ENCODE peak calls at places on chromosome 18, in six cellular contexts. L is H9, E is heart right ventricle, N is aorta, A is right cardiac atrium, Y is small intestine. W is an unnamed sample.
A peak's percentile ranks its signal among the peaks of the same experiment; 100 is the strongest.

GRCh38 chr18:45467307-45467706 is 148.0 kb upstream of the SLC14A2 start:
- DNase-seq in L (no peak), E (no peak), Y (no peak), A (no peak), N (no peak), W (no peak)

GRCh38 chr18:34771958-34772357 is 61.9 kb downstream of the DTNA start:
- DNase-seq in L (no peak), A (no peak), E (no peak), Y (no peak), N (no peak), W (no peak)

GRCh38 chr18:43919565-43919964 is 642.3 kb upstream of the SYT4 start:
- DNase-seq in N (no peak), Y (no peak), E (no peak), A (no peak), L (no peak), W (no peak)

GRCh38 chr18:37389684-37390368 is 175.8 kb downstream of the CELF4 start:
- DNase-seq in N (no peak), A (no peak), Y (no peak), E (no peak), L (no peak), W (no peak)

GRCh38 chr18:51235011-51235789 is 37.7 kb upstream of the MEX3C start:
- DNase-seq in N (no peak), L (no peak), Y (no peak), A (no peak), E (no peak), W (no peak)

GRCh38 chr18:49020621-49021021 is 69.9 kb upstream of the SMAD7 start:
- DNase-seq in N (no peak), L (peak; percentile 25), Y (no peak), E (no peak), A (no peak), W (no peak)

GRCh38 chr18:34370704-34371405 is 146.1 kb upstream of the NOL4 start:
- DNase-seq in Y (no peak), A (no peak), L (no peak), N (no peak), E (no peak), W (no peak)

GRCh38 chr18:37391698-37392548 is 173.7 kb downstream of the CELF4 start:
- DNase-seq in L (no peak), Y (no peak), E (no peak), N (no peak), A (no peak), W (no peak)

GRCh38 chr18:31661965-31662364 is 22.4 kb downstream of the B4GALT6 start:
- DNase-seq in E (no peak), L (no peak), N (no peak), Y (no peak), A (no peak), W (no peak)

GRCh38 chr18:74163019-74163656 is 14.8 kb downstream of the TIMM21 start:
- DNase-seq in N (no peak), E (no peak), L (no peak), Y (no peak), A (no peak), W (no peak)

GRCh38 chr18:49177812-49178211 is 227.0 kb upstream of the SMAD7 start:
- DNase-seq in A (no peak), E (no peak), Y (no peak), N (no peak), L (no peak), W (no peak)

GRCh38 chr18:598053-598665 is 1.4 kb downstream of the CLUL1 start:
- DNase-seq in L (no peak), Y (no peak), A (no peak), E (no peak), N (no peak), W (no peak)

GRCh38 chr18:57965246-57965645 is 78.8 kb upstream of the NEDD4L start:
- DNase-seq in A (no peak), E (no peak), Y (no peak), N (no peak), L (no peak), W (no peak)

DNA sequence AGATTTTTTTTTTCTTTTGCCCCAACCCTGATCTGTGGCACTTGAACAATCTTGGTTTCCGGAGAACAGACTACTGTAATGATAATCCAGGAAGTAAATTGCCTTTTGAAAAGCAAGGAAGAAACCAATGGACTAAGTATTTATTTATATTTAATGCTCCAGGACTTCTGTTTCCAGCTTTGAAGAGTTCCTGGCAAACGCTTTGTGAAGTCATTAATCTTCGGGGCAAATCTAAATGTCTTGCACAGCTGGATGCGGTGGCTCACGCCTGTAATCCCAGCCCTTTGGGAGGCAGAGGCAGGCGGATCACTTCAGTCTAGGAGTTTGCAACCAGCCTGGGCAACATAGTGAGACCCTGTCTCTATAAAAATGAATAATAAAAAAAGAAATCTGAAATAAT is 135.1 kb upstream of the GATA6 start:
- DNase-seq in A (no peak), E (no peak), Y (no peak), N (no peak), L (no peak), W (no peak)
- H3K27ac ChIP-seq in A (no peak overlapping the region), E (no peak overlapping the region), Y (no peak overlapping the region), N (no peak overlapping the region), L (no peak overlapping the region), W (no peak overlapping the region)

DNA sequence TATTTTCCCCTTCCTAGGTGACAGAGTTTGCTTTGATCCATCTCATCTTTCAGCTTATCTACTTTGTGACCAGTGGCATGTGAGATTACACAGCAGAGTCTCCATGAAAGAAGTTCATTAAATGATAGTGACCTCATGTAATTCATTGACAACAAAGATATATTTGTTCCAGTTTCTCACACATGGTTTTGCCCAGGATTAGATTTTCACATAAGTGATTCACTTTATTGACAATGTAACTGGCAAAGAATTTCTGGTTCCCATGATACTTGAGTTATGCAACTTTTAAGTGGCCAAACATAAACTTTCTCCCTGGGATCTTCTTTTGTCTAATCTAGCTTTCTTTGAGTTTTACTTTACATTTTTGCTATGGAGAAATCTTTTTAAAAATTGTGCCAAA is 50.0 kb downstream of the MC4R start:
- DNase-seq in L (no peak), N (no peak), A (no peak), E (no peak), Y (no peak), W (no peak)
- H3K9me3 ChIP-seq in L (no peaks in the 10 kb centered on the region), N (no peaks in the 10 kb centered on the region), A (no peaks in the 10 kb centered on the region), E (peaks cover 7% of the 10 kb centered on the region), Y (no peaks in the 10 kb centered on the region), W (peaks cover 35% of the 10 kb centered on the region)

GRCh38 chr18:54792079-54792478 is 36.2 kb upstream of the RAB27B start:
- DNase-seq in E (no peak), A (no peak), L (no peak), Y (no peak), N (no peak), W (no peak)

GRCh38 chr18:54798186-54798585 is 30.1 kb upstream of the RAB27B start:
- DNase-seq in L (no peak), Y (no peak), N (no peak), A (no peak), E (no peak), W (no peak)

GRCh38 chr18:54791657-54792056 is 36.6 kb upstream of the RAB27B start:
- DNase-seq in N (no peak), Y (no peak), E (no peak), L (no peak), A (no peak), W (no peak)

GRCh38 chr18:54790109-54790508 is 38.2 kb upstream of the RAB27B start:
- DNase-seq in Y (no peak), A (no peak), N (no peak), L (no peak), E (no peak), W (no peak)

DNA sequence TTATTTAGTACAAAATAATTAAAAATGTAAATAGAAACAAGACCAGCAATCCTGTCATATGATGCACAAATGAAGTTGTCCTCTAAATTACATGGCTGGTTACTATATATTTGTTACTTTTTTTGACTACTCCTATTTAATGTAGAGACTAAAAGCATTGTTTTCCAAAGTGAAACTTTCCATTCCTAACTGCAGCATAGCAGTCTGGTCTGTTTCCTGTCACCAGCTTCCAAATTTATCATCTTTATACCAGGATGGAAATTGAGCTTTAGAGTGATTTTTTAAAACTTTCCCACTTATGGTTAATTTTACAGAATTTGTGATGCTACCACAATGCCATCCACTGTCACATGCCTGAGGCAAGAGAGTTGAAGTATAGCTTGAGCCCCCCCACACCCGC is 33.5 kb upstream of the RAB27B start:
- DNase-seq in Y (no peak), L (no peak), A (no peak), E (no peak), N (no peak), W (no peak)
- H3K27ac ChIP-seq in Y (no peak overlapping the region), L (no peak overlapping the region), A (no peak overlapping the region), E (no peak overlapping the region), N (no peak overlapping the region), W (no peak overlapping the region)

GRCh38 chr18:78904179-78904531 is 75.5 kb upstream of the SALL3 start:
- DNase-seq in E (no peak), Y (no peak), N (no peak), A (no peak), L (no peak), W (no peak)
- H3K9me3 ChIP-seq in E (no peaks in the 10 kb centered on the region), Y (no peaks in the 10 kb centered on the region), N (no peaks in the 10 kb centered on the region), A (no peaks in the 10 kb centered on the region), L (no peaks in the 10 kb centered on the region), W (peaks cover 3% of the 10 kb centered on the region)

DNA sequence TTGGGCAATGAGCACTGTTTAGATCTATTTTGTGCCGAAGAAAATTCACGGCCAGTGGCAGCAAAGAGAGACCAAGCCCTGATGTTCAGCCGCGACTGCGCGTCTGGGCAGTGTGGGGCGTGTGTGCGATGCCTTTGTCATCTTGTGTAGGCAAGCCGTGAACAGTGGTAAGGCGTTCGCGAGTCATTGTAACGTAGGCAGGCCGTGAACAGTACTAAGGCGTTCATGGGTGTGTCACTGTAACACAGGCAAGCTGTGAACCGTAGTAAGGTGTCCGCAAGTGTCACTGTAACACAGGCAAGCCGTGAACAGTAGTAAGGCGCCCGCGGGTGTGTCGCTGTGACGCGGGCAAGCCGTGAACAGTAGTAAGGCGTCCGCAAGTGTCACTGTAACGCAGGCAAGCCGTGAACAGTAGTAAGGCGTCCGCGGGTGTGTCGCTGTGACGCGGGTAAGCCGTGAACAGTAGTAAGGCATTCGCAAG is 99.9 kb downstream of the NFATC1 start:
- DNase-seq in A (peak; percentile 25), Y (no peak), E (no peak), N (peak; percentile 12), L (no peak), W (peak; percentile 7)
- H3K27ac ChIP-seq in A (no peak overlapping the region), Y (no peak overlapping the region), E (no peak overlapping the region), N (no peak overlapping the region), L (no peak overlapping the region), W (no peak overlapping the region)

DNA sequence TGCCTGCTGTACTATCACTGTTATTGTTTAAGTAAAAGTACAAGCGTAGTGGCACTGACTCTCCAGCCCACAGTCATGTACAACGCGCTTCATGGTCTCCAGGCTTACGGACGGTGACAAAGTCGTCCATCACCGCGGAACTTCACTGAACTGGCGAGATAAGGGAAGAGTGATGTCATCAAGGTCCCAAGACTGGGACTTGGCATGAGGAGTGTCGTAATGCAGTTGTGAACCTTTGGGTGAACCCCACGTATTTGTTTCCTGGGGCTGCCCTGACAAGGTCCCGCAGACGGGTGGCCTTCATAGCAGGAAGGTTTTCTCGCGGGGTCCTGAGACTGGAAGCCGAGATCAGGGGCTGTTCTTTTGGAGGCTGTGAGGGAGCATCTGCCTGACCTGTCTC is 17.3 kb downstream of the NFATC1 start:
- DNase-seq in N (peak; percentile 33), A (no peak), E (no peak), L (no peak), Y (no peak), W (peak; percentile 5)
- H3K9me3 ChIP-seq in N (no peaks in the 10 kb centered on the region), A (no peaks in the 10 kb centered on the region), E (no peaks in the 10 kb centered on the region), L (no peaks in the 10 kb centered on the region), Y (no peaks in the 10 kb centered on the region), W (no peaks in the 10 kb centered on the region)

GRCh38 chr18:23377669-23378469 is 75.2 kb upstream of the RIOK3 start:
- DNase-seq in L (no peak), Y (peak; percentile 82), A (no peak), E (no peak), N (no peak), W (no peak)
- H3K27ac ChIP-seq in L (no peak overlapping the region), Y (peak overlapping the region; percentile 72), A (peak overlapping the region; percentile 82), E (peak overlapping the region; percentile 19), N (peak overlapping the region; percentile 76), W (peak overlapping the region; percentile 60)

W was measured in left ventricle myocardium inferior.